ENCODE peak calls at places on chromosomes 3 and 15, in seven cellular contexts. F, S, A, Y, K, M and B are unnamed samples.

GRCh38 chr3:154684021-154684420 is 254.0 kb upstream of the GPR149 start:
- DNase-seq in F (no peak), S (no peak), A (no peak), Y (no peak), K (no peak), M (no peak), B (peak; percentile 33)

GRCh38 chr15:34038404-34039179 is 412 bp downstream of the AVEN start:
- DNase-seq in F (peak; percentile 80), S (peak; percentile 85), A (peak; percentile 84), Y (peak; percentile 70), K (peak; percentile 86), M (peak; percentile 84), B (peak; percentile 91)

GRCh38 chr3:159189994-159190669 is 388.3 kb downstream of the MFSD1 start:
- DNase-seq in F (no peak), S (no peak), A (no peak), Y (no peak), K (no peak), M (no peak), B (no peak)

GRCh38 chr15:61700803-61701202 is 359.4 kb downstream of the VPS13C start:
- DNase-seq in F (no peak), S (no peak), A (no peak), Y (no peak), K (no peak), M (no peak), B (no peak)

GRCh38 chr15:68966996-68967395 is 36.7 kb downstream of the SPESP1 start:
- DNase-seq in F (no peak), S (no peak), A (no peak), Y (no peak), K (no peak), M (no peak), B (no peak)

GRCh38 chr3:31173118-31173718 is 278.8 kb upstream of the GADL1 start:
- DNase-seq in F (no peak), S (no peak), A (no peak), Y (no peak), K (no peak), M (no peak), B (no peak)

GRCh38 chr3:188348445-188349244 is 194.7 kb downstream of the LPP start:
- DNase-seq in F (peak; percentile 61), S (peak; percentile 84), A (peak; percentile 78), Y (peak; percentile 85), K (peak; percentile 87), M (peak; percentile 77), B (no peak)

GRCh38 chr3:68523330-68523729 is 409.0 kb downstream of the TAFA4 start:
- DNase-seq in F (no peak), S (no peak), A (no peak), Y (no peak), K (no peak), M (no peak), B (no peak)

GRCh38 chr15:100914876-100915275 is 4.3 kb upstream of the LRRK1 start:
- DNase-seq in F (no peak), S (no peak), A (peak; percentile 50), Y (peak; percentile 24), K (no peak), M (peak; percentile 35), B (no peak)

GRCh38 chr3:14616606-14617507 is 34.7 kb upstream of the CCDC174 start:
- DNase-seq in F (no peak), S (no peak), A (no peak), Y (no peak), K (no peak), M (peak; percentile 12), B (no peak)

GRCh38 chr15:52559583-52559982 is 9.2 kb downstream of the ARPP19 start:
- DNase-seq in F (no peak), S (no peak), A (no peak), Y (peak; percentile 89), K (no peak), M (no peak), B (no peak)

GRCh38 chr3:24598691-24599090 is 104.0 kb upstream of the THRB start:
- DNase-seq in F (no peak), S (no peak), A (no peak), Y (no peak), K (no peak), M (no peak), B (no peak)

GRCh38 chr3:82202254-82202653 is 440.8 kb upstream of the GBE1 start:
- DNase-seq in F (no peak), S (no peak), A (peak; percentile 25), Y (no peak), K (no peak), M (no peak), B (no peak)

GRCh38 chr15:90933310-90933709 is 961 bp upstream of the HDDC3 start:
- DNase-seq in F (no peak), S (no peak), A (no peak), Y (no peak), K (no peak), M (no peak), B (no peak)

GRCh38 chr15:90930861-90931629 is 1.3 kb downstream of the HDDC3 start:
- DNase-seq in F (no peak), S (no peak), A (no peak), Y (no peak), K (no peak), M (no peak), B (no peak)

GRCh38 chr15:90931737-90932659 is at the start of gene HDDC3:
- DNase-seq in F (peak; percentile 86), S (peak; percentile 94), A (peak; percentile 91), Y (peak; percentile 76), K (peak; percentile 95), M (peak; percentile 94), B (peak; percentile 96)

GRCh38 chr15:90934256-90934948 is 683 bp upstream of the UNC45A start:
- DNase-seq in F (peak; percentile 84), S (peak; percentile 84), A (peak; percentile 87), Y (peak; percentile 79), K (peak; percentile 93), M (peak; percentile 92), B (peak; percentile 92)

GRCh38 chr15:90932660-90932991 is 277 bp upstream of the HDDC3 start:
- DNase-seq in F (no peak), S (no peak), A (no peak), Y (no peak), K (no peak), M (no peak), B (no peak)
- H3K4me3 ChIP-seq in F (peak overlapping the region; percentile 86), S (peak overlapping the region; percentile 79), A (peak overlapping the region; percentile 66), Y (no peak overlapping the region), K (peak overlapping the region; percentile 72), M (peak overlapping the region; percentile 81), B (peak overlapping the region; percentile 83)

DNA sequence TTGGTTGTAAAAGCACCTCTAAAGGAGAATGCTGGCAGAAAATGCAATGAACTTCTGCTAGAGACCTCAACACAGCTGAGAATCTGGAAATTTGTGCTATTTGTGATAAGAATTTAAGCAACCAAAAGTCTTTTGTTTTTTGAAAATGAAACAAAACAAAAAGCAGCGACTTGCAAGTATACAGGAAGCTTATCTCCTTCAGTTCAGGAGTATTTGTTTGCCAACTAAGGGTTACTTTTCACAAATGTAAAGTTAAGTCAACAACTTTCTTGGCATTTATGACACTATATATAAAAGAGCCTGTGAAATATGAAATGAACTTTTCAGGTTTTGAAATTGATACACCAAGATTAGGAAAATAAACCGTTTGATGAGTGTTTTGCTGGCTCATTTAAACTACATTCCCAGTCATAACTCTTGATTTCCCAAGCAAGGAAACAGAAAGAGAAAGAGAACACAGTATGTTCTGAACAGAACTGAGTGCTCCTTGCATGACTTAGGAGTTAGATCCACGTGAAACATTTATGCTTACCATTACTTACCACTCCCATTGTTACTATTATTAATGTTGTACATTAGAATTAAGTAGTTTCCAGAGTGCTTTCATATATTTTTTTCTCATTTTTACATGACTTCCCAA is 92.3 kb upstream of the COL8A1 start:
- DNase-seq in F (no peak), S (no peak), A (no peak), Y (peak; percentile 45), K (no peak), M (no peak), B (no peak)
- H3K4me3 ChIP-seq in F (peak overlapping the region; percentile 17), S (peak overlapping the region; percentile 32), A (no peak overlapping the region), Y (no peak overlapping the region), K (no peak overlapping the region), M (peak overlapping the region; percentile 35), B (peak overlapping the region; percentile 22)

GRCh38 chr3:45666729-45667440 is 22.3 kb upstream of the SACM1L start:
- DNase-seq in F (no peak), S (peak; percentile 60), A (no peak), Y (peak; percentile 69), K (peak; percentile 84), M (no peak), B (no peak)

GRCh38 chr3:45665101-45665572 is 24.1 kb upstream of the SACM1L start:
- DNase-seq in F (peak; percentile 65), S (no peak), A (peak; percentile 74), Y (peak; percentile 39), K (no peak), M (no peak), B (no peak)

GRCh38 chr3:45667569-45667967 is 21.6 kb upstream of the SACM1L start:
- DNase-seq in F (no peak), S (no peak), A (no peak), Y (no peak), K (no peak), M (no peak), B (no peak)

GRCh38 chr3:45660567-45660901 is 28.7 kb upstream of the SACM1L start:
- DNase-seq in F (no peak), S (no peak), A (no peak), Y (no peak), K (no peak), M (no peak), B (no peak)

DNA sequence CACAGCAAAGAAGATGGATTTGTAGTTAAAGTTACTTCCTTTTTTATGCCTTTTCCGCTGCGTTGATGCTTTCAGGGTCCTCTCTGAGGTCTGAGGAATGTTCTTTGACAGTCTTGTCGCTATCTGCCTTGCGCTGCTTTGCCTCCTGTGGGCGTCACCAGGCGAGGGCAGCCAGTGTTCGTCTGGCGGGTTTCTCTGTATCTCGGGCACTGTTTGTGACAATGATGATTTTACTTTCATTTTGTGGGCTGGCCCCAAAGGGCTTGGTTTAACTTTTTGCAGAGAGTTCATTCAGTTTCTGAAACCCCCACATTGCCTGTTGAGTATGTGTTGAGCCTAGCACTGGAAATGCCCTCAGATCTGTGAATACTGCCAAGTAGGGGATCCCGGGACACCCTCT is 24.6 kb upstream of the SACM1L start:
- DNase-seq in F (no peak), S (no peak), A (no peak), Y (no peak), K (no peak), M (no peak), B (no peak)
- H3K4me3 ChIP-seq in F (peak overlapping the region; percentile 41), S (peak overlapping the region; percentile 52), A (no peak overlapping the region), Y (no peak overlapping the region), K (peak overlapping the region; percentile 10), M (peak overlapping the region; percentile 28), B (peak overlapping the region; percentile 47)

DNA sequence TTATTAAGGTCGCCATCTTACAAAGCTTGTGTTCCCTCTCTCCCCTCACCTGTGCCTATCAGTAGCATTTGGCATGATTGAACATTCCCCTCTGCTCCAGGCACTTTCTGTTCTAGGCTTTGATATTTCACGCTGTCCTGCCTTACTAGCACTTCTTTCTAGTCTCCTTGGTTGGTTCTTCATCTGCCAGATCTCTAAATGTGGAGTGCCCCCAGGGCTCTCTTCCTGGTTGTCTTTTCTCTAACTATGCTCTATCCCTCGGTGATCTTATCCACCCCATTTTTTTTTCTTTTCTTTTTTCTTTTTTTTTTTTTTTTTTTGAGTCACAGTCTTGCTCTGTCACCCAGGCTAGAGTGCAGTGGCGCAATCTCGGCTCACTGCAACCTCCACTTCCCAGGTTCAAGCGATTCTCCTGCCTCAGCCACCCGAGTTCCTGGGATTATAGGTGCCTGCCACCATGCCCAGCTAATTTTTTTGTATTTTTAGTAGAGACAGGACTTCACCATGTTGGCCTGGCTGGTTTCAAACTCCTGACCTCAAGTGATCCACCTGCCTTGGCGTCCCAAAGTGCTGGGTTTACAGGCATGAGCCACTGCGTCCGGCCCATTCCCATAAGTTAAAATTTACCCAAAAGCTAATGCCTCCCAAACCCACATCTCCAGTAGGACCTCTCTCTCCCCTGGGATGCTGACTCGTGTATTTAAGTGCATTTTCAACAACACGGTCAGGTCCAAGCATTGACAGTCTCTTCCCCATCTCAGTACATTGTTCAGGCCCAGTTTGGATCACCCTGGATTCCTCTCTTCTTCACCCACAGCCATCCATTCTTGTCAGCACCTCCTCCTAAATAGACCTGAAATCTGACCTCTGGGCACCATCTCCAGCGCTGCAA is 5.2 kb downstream of the NUSAP1 start:
- DNase-seq in F (no peak), S (no peak), A (no peak), Y (no peak), K (no peak), M (no peak), B (no peak)
- H3K4me3 ChIP-seq in F (no peak overlapping the region), S (no peak overlapping the region), A (no peak overlapping the region), Y (no peak overlapping the region), K (no peak overlapping the region), M (no peak overlapping the region), B (no peak overlapping the region)